ENCODE peak calls at places on chromosomes 12 and 14, in four cellular contexts. O, S, W and F are unnamed samples.
A peak's percentile ranks its signal among the peaks of the same experiment; 100 is the strongest.

GRCh38 chr12:24109381-24110039 is 160.0 kb upstream of the SOX5 start:
- DNase-seq in W (peak; percentile 89), S (peak; percentile 47), O (peak; percentile 7), F (peak; percentile 24)

GRCh38 chr12:102958073-102958829 is 777 bp downstream of the ASCL1 start:
- DNase-seq in S (peak; percentile 94), W (peak; percentile 70), O (no peak), F (peak; percentile 54)

GRCh38 chr14:61342486-61342885 is 21.1 kb downstream of the PRKCH start:
- DNase-seq in O (no peak), W (no peak), S (no peak), F (no peak)

GRCh38 chr14:105192866-105193731 is 12.0 kb upstream of the NUDT14 start:
- DNase-seq in O (no peak), W (no peak), S (no peak), F (peak; percentile 62)

GRCh38 chr12:109510196-109510595 is 32.8 kb downstream of the UBE3B start:
- DNase-seq in O (no peak), S (no peak), W (no peak), F (no peak)

GRCh38 chr14:60723218-60724079 is 702 bp downstream of the SIX4 start:
- DNase-seq in O (peak; percentile 67), W (peak; percentile 16), S (peak; percentile 83), F (peak; percentile 77)

GRCh38 chr14:54322241-54322640 is 74.6 kb upstream of the CDKN3 start:
- DNase-seq in W (no peak), O (no peak), S (no peak), F (no peak)

GRCh38 chr12:121004253-121004815 is 12.0 kb downstream of the C12orf43 start:
- DNase-seq in S (no peak), O (no peak), W (no peak), F (no peak)

GRCh38 chr12:45342171-45342570 is 126.3 kb downstream of the ANO6 start:
- DNase-seq in W (no peak), S (no peak), O (no peak), F (no peak)

GRCh38 chr12:124399622-124400021 is 104.7 kb downstream of the RFLNA start:
- DNase-seq in O (peak; percentile 51), S (peak; percentile 71), W (no peak), F (peak; percentile 40)

GRCh38 chr12:1474059-1474537 is 120.3 kb downstream of the FBXL14 start:
- DNase-seq in O (peak; percentile 95), W (no peak), S (no peak), F (peak; percentile 97)

GRCh38 chr12:58455146-58455545 is 465.2 kb downstream of the LRIG3 start:
- DNase-seq in S (no peak), W (no peak), O (no peak), F (peak; percentile 49)

GRCh38 chr12:49549735-49550710 is 11.2 kb downstream of the KCNH3 start:
- DNase-seq in S (no peak), O (no peak), W (no peak), F (no peak)

GRCh38 chr14:101788016-101788695 is 26.6 kb downstream of the PPP2R5C start:
- DNase-seq in S (no peak), W (no peak), O (no peak), F (peak; percentile 40)

GRCh38 chr14:96090441-96091148 is 51.4 kb downstream of the C14orf132 start:
- DNase-seq in O (no peak), S (no peak), W (no peak), F (peak; percentile 72)

GRCh38 chr12:90908465-90908864 is 46.5 kb downstream of the CCER1 start:
- DNase-seq in O (peak; percentile 20), W (no peak), S (peak; percentile 1), F (peak; percentile 75)

GRCh38 chr12:16939871-16940306 is 333.9 kb upstream of the LMO3 start:
- DNase-seq in S (peak; percentile 81), O (peak; percentile 81), W (peak; percentile 79), F (peak; percentile 77)

GRCh38 chr14:63045234-63045611 is at the start of gene KCNH5:
- DNase-seq in O (peak; percentile 22), S (peak; percentile 96), W (peak; percentile 59), F (peak; percentile 47)

GRCh38 chr12:106345739-106346138 is 11.8 kb upstream of the POLR3B start:
- DNase-seq in S (peak; percentile 72), W (no peak), O (peak; percentile 76), F (peak; percentile 41)

GRCh38 chr12:65152586-65152985 is 16.8 kb upstream of the LEMD3 start:
- DNase-seq in W (no peak), O (no peak), S (no peak), F (no peak)

GRCh38 chr12:50083301-50083700 is 1.8 kb upstream of the SMARCD1 start:
- DNase-seq in W (no peak), O (no peak), S (no peak), F (no peak)

GRCh38 chr12:119117936-119118335 is 60.8 kb upstream of the HSPB8 start:
- DNase-seq in W (no peak), O (no peak), S (no peak), F (no peak)

GRCh38 chr12:27333311-27334009 is 824 bp downstream of the BMAL2 start:
- DNase-seq in S (peak; percentile 43), W (peak; percentile 64), O (peak; percentile 46), F (peak; percentile 45)

GRCh38 chr12:16612647-16613046 is 6.7 kb upstream of the LMO3 start:
- DNase-seq in S (no peak), O (peak; percentile 26), W (no peak), F (peak; percentile 35)

GRCh38 chr12:26749781-26750180 is 83.2 kb downstream of the ITPR2 start:
- DNase-seq in O (no peak), S (no peak), W (peak; percentile 53), F (no peak)

GRCh38 chr14:104134061-104134965 is 4.1 kb upstream of the KIF26A start:
- DNase-seq in S (peak; percentile 37), O (no peak), W (no peak), F (no peak)
- TF ChIP-seq EZH2phosphoT487 in S (no peak), O (no peak), W (no peak), F (no peak)

GRCh38 chr12:122503147-122503751 is 2.5 kb upstream of the ZCCHC8 start:
- DNase-seq in W (no peak), O (no peak), S (no peak), F (no peak)

GRCh38 chr12:122503783-122504590 is 3.3 kb upstream of the ZCCHC8 start:
- DNase-seq in W (no peak), S (no peak), O (no peak), F (no peak)

GRCh38 chr12:122499991-122500684 is 594 bp downstream of the ZCCHC8 start:
- DNase-seq in O (peak; percentile 70), S (no peak), W (peak; percentile 53), F (peak; percentile 86)

GRCh38 chr12:122500685-122501488 is at the start of gene ZCCHC8:
- DNase-seq in O (peak; percentile 99), S (peak; percentile 100), W (peak; percentile 95), F (peak; percentile 100)

DNA sequence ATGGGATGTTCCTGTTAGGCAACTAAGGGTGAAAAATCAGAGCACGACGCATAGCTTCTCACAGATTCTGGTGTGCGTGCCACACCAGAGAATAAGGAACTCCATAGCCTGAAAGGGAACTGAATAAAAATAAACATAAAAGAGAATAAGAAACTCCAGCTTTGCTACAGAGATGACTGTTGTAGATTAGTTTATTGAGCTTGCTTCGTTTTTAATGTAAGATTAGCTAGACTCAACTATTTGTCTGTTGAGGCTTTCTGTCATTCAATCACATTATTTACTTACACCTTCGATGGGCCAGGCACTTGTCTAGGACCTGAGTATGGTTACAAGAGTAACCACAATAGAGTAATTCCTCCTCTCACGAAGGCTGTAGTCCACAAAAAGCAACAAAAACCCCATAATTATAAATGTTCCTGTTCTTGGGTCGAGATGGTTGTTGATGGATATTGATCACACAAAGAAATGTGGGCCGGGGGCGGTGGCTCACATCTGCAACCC is 807 bp upstream of the ZCCHC8 start:
- DNase-seq in W (no peak), O (no peak), S (no peak), F (no peak)
- TF ChIP-seq EZH2 in W (no peak), O (no peak), S (no peak), F (no peak)

GRCh38 chr12:2998789-2999264 is 39.6 kb downstream of the TEAD4 start:
- DNase-seq in W (no peak), O (no peak), S (peak; percentile 47), F (peak; percentile 96)

GRCh38 chr12:2999265-2999841 is 40.2 kb downstream of the TEAD4 start:
- DNase-seq in O (no peak), W (no peak), S (peak; percentile 66), F (peak; percentile 4)

GRCh38 chr12:2997989-2998670 is 38.9 kb downstream of the TEAD4 start:
- DNase-seq in W (no peak), S (no peak), O (no peak), F (peak; percentile 55)

GRCh38 chr12:3002636-3003035 is 43.4 kb downstream of the TEAD4 start:
- DNase-seq in O (no peak), W (no peak), S (no peak), F (no peak)

DNA sequence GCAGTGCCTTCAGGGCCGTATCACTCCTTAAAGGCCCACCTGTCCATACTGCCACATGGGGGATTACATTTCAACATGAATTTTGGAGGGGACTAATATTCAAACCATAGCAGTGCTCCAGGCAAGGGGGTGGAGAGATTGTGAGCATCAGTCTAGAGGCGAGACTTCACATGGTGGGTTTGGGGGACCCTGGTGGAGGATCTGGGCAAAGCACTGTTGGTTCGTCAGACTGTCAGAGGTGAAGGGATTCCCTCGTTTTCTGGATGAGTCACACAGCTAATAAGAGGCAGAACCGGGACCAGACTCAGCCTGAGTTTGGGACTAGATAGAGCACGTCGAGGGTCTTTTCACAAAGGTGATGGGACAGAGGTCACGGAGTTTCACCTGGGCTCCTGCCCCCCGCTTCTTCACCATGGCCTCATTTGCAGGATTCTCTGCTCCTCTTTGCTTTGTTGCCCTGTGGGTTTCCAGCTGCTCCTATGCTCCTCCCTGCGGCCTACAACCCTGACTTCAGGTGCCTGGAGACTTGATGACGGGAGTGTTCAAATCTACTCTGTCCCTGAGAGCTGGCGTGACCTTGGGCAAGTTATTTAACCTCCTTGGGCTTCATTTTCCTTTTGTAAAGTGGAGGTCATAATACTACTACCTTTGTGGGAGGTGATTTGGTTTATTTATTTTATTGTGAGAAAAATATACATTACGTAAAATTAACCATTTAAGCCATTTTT is 41.5 kb downstream of the TEAD4 start:
- DNase-seq in W (no peak), O (no peak), S (peak; percentile 33), F (peak; percentile 8)
- TF ChIP-seq EZH2phosphoT487 in W (no peak), O (no peak), S (no peak), F (no peak)

GRCh38 chr14:59332727-59333126 is 132.5 kb downstream of the GPR135 start:
- DNase-seq in W (no peak), O (peak; percentile 72), S (no peak), F (peak; percentile 93)
- TF ChIP-seq EZH2 in W (no peak), O (no peak), S (no peak), F (no peak)

DNA sequence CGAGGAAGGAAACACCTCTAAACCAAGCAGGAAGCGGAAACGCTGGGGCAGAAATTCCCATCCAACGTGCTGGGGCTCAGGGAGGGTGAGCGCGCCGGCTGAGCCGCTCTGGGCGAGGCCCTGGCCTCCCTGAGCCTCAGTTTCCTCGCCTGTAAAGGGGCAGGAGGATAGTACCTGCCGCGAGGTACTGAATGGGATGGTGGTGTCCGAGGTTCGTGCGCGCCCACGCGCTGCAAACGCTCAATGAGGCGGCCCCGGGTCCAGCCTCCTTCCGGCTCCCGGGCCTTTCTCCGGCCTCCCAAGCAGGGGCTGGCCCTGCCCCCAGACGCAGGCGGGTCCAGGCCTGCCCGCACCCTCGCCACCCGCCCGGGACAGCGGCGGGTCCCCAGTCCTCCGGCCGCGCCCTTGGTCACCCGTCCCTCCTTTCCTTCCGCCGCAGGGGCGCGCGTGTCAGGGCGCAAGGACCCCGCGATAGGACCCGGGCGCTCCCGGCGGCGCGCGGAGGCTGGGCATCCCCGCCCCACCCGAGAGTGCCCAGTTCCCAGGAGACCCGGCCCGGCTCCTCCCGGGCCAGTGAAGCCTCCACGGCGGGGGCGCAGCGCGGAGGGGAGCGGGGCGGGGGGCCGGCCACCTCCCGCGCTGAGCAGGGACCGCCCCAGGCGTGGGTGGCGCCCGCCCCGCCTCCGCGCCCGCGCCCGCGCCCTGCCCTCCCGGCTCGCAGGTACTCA is 533 bp downstream of the BEGAIN start:
- DNase-seq in W (no peak), S (no peak), O (peak; percentile 56), F (peak; percentile 49)
- TF ChIP-seq EZH2phosphoT487 in W (no peak), S (no peak), O (no peak), F (no peak)